ENCODE peak calls at places on chromosome 13, in eight cellular contexts. A is GM13976; Q is NCI-H1105 treated with DMSO at 0.1 percent for 48 hours; N is amygdala; J is right lobe of liver; K is left lung; Z is stimulated activated CD4-positive, alpha-beta T cell treated with anti-CD3 and anti-CD28 coated beads, TNF-alpha, amount 100 ng/mL, for 4 hours; E is GM20000. V is an unnamed sample.

GRCh38 chr13:51683537-51684050 is 99.3 kb downstream of the WDFY2 start:
- DNase-seq in A (no peak), Q (no peak), N (no peak), J (no peak), K (no peak), Z (no peak), E (no peak), V (no peak)

GRCh38 chr13:89457977-89458376 is 1786.8 kb downstream of the SLITRK5 start:
- DNase-seq in A (no peak), Q (no peak), N (no peak), J (no peak), K (no peak), Z (no peak), E (no peak), V (no peak)

GRCh38 chr13:33204130-33204927 is 81.2 kb downstream of the STARD13 start:
- DNase-seq in A (no peak), Q (no peak), N (no peak), J (peak; percentile 26), K (no peak), Z (no peak), E (no peak), V (no peak)

GRCh38 chr13:78239681-78240080 is 321.1 kb upstream of the EDNRB start:
- DNase-seq in A (no peak), Q (no peak), N (no peak), J (no peak), K (no peak), Z (no peak), E (no peak), V (no peak)

GRCh38 chr13:44388427-44388826 is 14.8 kb downstream of the SERP2 start:
- DNase-seq in A (no peak), Q (no peak), N (no peak), J (no peak), K (no peak), Z (no peak), E (no peak), V (no peak)

GRCh38 chr13:50989476-50989875 is 79.9 kb downstream of the RNASEH2B start:
- DNase-seq in A (no peak), Q (no peak), N (no peak), J (no peak), K (no peak), Z (no peak), E (no peak), V (no peak)

GRCh38 chr13:98476538-98476966 is 100.4 kb downstream of the STK24 start:
- DNase-seq in A (peak; percentile 94), Q (no peak), N (no peak), J (peak; percentile 92), K (peak; percentile 88), Z (peak; percentile 60), E (peak; percentile 95), V (peak; percentile 92)

GRCh38 chr13:97268772-97269171 is 46.6 kb downstream of the MBNL2 start:
- DNase-seq in A (no peak), Q (no peak), N (no peak), J (no peak), K (no peak), Z (no peak), E (no peak), V (no peak)

GRCh38 chr13:111537843-111538499 is 217.5 kb downstream of the TEX29 start:
- DNase-seq in A (no peak), Q (no peak), N (no peak), J (no peak), K (no peak), Z (no peak), E (no peak), V (no peak)

GRCh38 chr13:79749556-79749955 is 268.6 kb downstream of the NDFIP2 start:
- DNase-seq in A (no peak), Q (no peak), N (no peak), J (no peak), K (no peak), Z (no peak), E (no peak), V (no peak)

GRCh38 chr13:45368571-45368970 is 27.6 kb upstream of the TPT1 start:
- DNase-seq in A (no peak), Q (no peak), N (no peak), J (no peak), K (no peak), Z (no peak), E (no peak), V (no peak)

GRCh38 chr13:90414691-90415596 is 932.5 kb upstream of the MIR17HG start:
- DNase-seq in A (no peak), Q (no peak), N (no peak), J (no peak), K (no peak), Z (no peak), E (no peak), V (no peak)

GRCh38 chr13:67230774-67231480 is 791 bp upstream of the PCDH9 start:
- DNase-seq in A (peak; percentile 59), Q (peak; percentile 45), N (peak; percentile 82), J (peak; percentile 70), K (peak; percentile 89), Z (peak; percentile 26), E (peak; percentile 46), V (peak; percentile 32)

GRCh38 chr13:113493315-113493951 is 2.9 kb upstream of the DCUN1D2 start:
- DNase-seq in A (no peak), Q (peak; percentile 7), N (no peak), J (no peak), K (no peak), Z (no peak), E (peak; percentile 58), V (no peak)

GRCh38 chr13:71729441-71729840 is 137.6 kb downstream of the DACH1 start:
- DNase-seq in A (no peak), Q (no peak), N (no peak), J (no peak), K (no peak), Z (no peak), E (no peak), V (no peak)

V was measured in GM10248.